ENCODE peak calls at places on chromosome 17, in nine cellular contexts. R, F, N, Q, E, L, B, V and W are unnamed samples.

GRCh38 chr17:47704781-47705180 is 10.8 kb downstream of the TBKBP1 start:
- DNase-seq in R (no peak), F (no peak), N (no peak), Q (no peak), E (no peak), L (no peak), B (no peak), V (no peak), W (peak)

GRCh38 chr17:42659079-42659931 is at the start of gene TUBG2:
- DNase-seq in R (peak), F (peak), N (peak), Q (peak), E (peak), L (peak), B (peak), V (peak), W (peak)

GRCh38 chr17:888998-889401 is 90.6 kb downstream of the NXN start:
- DNase-seq in R (no peak), F (no peak), N (no peak), Q (no peak), E (no peak), L (no peak), B (no peak), V (peak), W (no peak)

GRCh38 chr17:69560987-69561441 is 146.5 kb downstream of the MAP2K6 start:
- DNase-seq in R (no peak), F (no peak), N (no peak), Q (no peak), E (peak), L (no peak), B (no peak), V (no peak), W (no peak)

GRCh38 chr17:12522336-12522735 is 143.4 kb upstream of the MYOCD start:
- DNase-seq in R (no peak), F (no peak), N (no peak), Q (no peak), E (no peak), L (no peak), B (no peak), V (no peak), W (no peak)

GRCh38 chr17:78709119-78709681 is 72.9 kb downstream of the CYTH1 start:
- DNase-seq in R (no peak), F (no peak), N (no peak), Q (no peak), E (no peak), L (no peak), B (no peak), V (peak), W (no peak)

GRCh38 chr17:81493198-81494038 is 19.2 kb downstream of the ACTG1 start:
- DNase-seq in R (no peak), F (no peak), N (no peak), Q (no peak), E (peak), L (no peak), B (no peak), V (no peak), W (no peak)

GRCh38 chr17:39939031-39939430 is 11.5 kb downstream of the LRRC3C start:
- DNase-seq in R (no peak), F (no peak), N (no peak), Q (no peak), E (no peak), L (no peak), B (no peak), V (no peak), W (no peak)

GRCh38 chr17:55576237-55576998 is 65.2 kb upstream of the SMIM36 start:
- DNase-seq in R (no peak), F (no peak), N (no peak), Q (peak), E (no peak), L (peak), B (no peak), V (no peak), W (no peak)

GRCh38 chr17:58755577-58756245 is at the start of gene PPM1E:
- DNase-seq in R (peak), F (peak), N (peak), Q (peak), E (peak), L (peak), B (peak), V (peak), W (peak)

GRCh38 chr17:67336859-67337258 is 29.5 kb downstream of the PSMD12 start:
- DNase-seq in R (no peak), F (no peak), N (no peak), Q (no peak), E (no peak), L (no peak), B (no peak), V (no peak), W (no peak)

GRCh38 chr17:55275894-55276804 is 11.4 kb downstream of the HLF start:
- DNase-seq in R (no peak), F (no peak), N (no peak), Q (no peak), E (no peak), L (no peak), B (no peak), V (no peak), W (no peak)